ENCODE peak calls at places on chromosomes 1 and 21, in six cellular contexts. L is PC-3, W is hepatocyte, V is astrocyte of the spinal cord, I is right lobe of liver, Q is thyroid gland. Y is an unnamed sample.

GRCh38 chr1:76054357-76054756 is 20.2 kb upstream of the ST6GALNAC3 start:
- DNase-seq in V (no peak), I (no peak), L (no peak), W (no peak), Q (no peak), Y (no peak)

GRCh38 chr1:185352067-185352466 is 35.0 kb upstream of the IVNS1ABP start:
- DNase-seq in V (peak), W (no peak), L (peak), I (no peak), Q (no peak), Y (no peak)

GRCh38 chr1:74623716-74624115 is 49.9 kb downstream of the ERICH3 start:
- DNase-seq in Q (no peak), V (no peak), L (no peak), I (no peak), W (no peak), Y (no peak)

GRCh38 chr1:234611799-234612351 is 1.9 kb upstream of the IRF2BP2 start:
- DNase-seq in V (no peak), L (no peak), W (peak), Q (peak), I (peak), Y (peak)

GRCh38 chr1:221712776-221713431 is 29.0 kb downstream of the DUSP10 start:
- DNase-seq in Q (peak), V (no peak), W (no peak), L (peak), I (no peak), Y (no peak)

GRCh38 chr1:167227934-167228378 is 7.3 kb downstream of the POU2F1 start:
- DNase-seq in W (no peak), I (no peak), V (no peak), Q (no peak), L (peak), Y (no peak)

GRCh38 chr1:198519639-198520501 is 20.6 kb downstream of the ATP6V1G3 start:
- DNase-seq in L (no peak), Q (no peak), V (no peak), W (no peak), I (no peak), Y (no peak)

GRCh38 chr1:6348511-6349191 is 44.9 kb downstream of the ACOT7 start:
- DNase-seq in V (peak), Q (no peak), I (no peak), L (peak), W (no peak), Y (no peak)

GRCh38 chr1:229192031-229192430 is 78.9 kb upstream of the RAB4A start:
- DNase-seq in I (no peak), L (peak), V (no peak), Q (no peak), W (no peak), Y (no peak)

GRCh38 chr21:44742418-44743153 is 31.2 kb upstream of the TSPEAR start:
- DNase-seq in L (peak), Q (no peak), W (no peak), I (no peak), V (no peak), Y (no peak)

GRCh38 chr1:155379877-155380192 is 59.1 kb downstream of the RUSC1 start:
- DNase-seq in L (no peak), I (no peak), W (no peak), V (no peak), Q (peak), Y (no peak)

DNA sequence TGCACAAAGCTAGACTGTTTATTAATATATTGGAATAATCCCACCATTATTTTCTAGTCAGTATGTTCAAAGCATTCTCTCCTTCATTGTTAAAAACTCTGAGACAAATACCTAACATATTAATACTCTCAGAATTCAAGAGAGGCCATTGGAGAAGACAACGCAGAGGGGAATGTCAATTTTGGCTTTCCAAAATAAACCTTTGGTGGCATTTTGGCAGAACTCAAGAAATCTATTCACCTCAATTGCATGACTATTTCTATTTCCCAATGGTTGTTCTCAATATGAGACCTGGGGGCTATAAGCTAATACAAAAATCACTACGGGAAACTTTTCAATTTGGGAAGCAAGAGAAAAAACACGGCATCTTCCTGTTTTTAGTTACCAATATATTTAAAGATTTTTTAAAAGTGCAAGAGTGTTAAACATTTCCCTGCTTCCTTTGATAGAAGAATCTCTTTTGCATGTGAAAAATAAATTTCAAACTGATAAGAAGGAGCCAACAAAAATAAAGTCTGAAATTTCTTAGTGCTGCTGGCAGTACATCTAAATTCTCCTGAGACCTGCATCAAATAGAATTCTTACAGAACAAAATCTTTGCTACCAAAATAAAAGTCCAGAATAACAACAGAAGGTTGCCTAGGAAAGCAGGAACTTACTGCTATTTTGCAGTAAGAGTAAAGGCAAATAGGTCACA is 58.6 kb downstream of the RUSC1 start:
- DNase-seq in Q (no peak), L (peak), V (peak), W (no peak), I (no peak), Y (no peak)
- H3K4me3 ChIP-seq in Q (no peak), L (no peak), V (no peak), W (no peak), I (no peak), Y (no peak)

DNA sequence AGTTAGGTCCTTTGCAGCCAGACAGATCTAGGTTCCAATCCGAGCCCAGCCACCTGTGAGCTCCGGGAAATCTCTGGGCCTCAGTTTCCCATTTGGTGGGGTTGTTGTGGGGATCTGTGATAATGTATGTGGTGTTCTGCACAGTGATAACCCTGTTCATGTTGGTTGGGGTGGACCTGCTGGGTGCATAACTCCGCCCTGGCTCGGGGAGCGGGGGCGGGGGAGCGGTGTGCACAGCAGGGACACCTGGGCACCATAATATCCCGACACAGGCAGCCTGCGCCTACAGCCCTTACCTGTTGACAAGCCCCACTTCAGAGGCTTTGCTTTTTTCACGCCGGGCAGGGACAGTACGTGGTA is 48.0 kb upstream of the ACOT11 start:
- DNase-seq in L (no peak), V (no peak), Q (peak), W (no peak), I (no peak), Y (no peak)
- H3K4me3 ChIP-seq in L (peak), V (no peak), Q (no peak), W (peak), I (peak), Y (no peak)

GRCh38 chr1:168419746-168420145 is 124.1 kb downstream of the XCL2 start:
- DNase-seq in Q (no peak), W (no peak), V (no peak), L (no peak), I (no peak), Y (no peak)
- H3K4me3 ChIP-seq in Q (no peak), W (no peak), V (no peak), L (no peak), I (no peak), Y (no peak)

GRCh38 chr1:43970911-43971310 is 1.1 kb downstream of the DPH2 start:
- DNase-seq in I (no peak), Q (no peak), W (no peak), L (no peak), V (no peak), Y (no peak)
- H3K4me3 ChIP-seq in I (no peak), Q (no peak), W (no peak), L (peak), V (peak), Y (no peak)

GRCh38 chr1:209430107-209430506 is 153.4 kb upstream of the CAMK1G start:
- DNase-seq in V (no peak), Q (peak), I (no peak), L (peak), W (peak), Y (no peak)
- H3K4me3 ChIP-seq in V (no peak), Q (no peak), I (no peak), L (peak), W (no peak), Y (no peak)

DNA sequence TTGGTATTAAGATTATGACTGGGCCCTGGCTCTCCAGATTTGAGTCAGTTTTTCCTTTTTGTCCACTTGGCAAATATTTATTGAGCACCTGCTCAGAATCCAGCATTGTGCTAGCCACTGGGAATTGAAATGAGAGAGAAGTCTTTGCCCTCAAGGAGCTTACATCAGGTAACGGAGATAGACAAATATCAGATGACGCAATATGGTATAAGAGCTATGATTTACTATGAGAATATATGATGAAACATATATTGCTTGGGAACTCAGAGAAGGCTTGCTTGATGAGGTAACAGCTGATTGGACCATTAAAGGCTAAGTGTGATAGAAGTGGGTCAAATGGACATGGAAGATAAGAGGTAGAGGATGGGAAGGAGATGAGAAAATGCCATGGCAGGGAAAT is 41.0 kb upstream of the GPR88 start:
- DNase-seq in Q (no peak), V (no peak), L (no peak), W (no peak), I (no peak), Y (no peak)
- H3K4me3 ChIP-seq in Q (no peak), V (no peak), L (no peak), W (no peak), I (no peak), Y (no peak)

DNA sequence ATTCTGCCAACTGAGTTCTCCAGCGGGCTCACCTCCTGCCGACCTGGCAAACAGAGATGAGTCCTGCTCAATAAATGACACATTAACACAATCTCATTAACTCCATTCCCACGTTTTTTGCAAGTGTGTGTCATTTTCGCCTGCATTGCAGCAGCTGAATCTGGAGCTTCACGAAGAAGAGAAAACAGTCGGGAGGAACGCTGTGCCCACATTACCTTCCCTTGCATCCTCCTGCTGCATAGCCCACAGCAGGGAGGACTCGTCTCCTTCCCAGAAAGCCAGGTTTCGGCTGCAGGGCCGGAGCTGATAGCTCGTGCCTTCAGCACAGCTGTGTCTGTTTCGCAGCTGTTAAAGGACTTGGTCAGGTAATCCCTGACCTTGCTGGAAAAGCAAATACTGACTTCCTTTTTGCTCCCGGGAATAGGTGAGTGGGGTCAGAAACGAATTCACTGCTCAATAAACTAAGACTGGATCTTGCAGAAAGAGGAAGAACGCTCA is 33.2 kb downstream of the KANK4 start:
- DNase-seq in Q (no peak), L (peak), I (no peak), W (no peak), V (no peak), Y (no peak)
- H3K4me3 ChIP-seq in Q (no peak), L (peak), I (no peak), W (no peak), V (no peak), Y (no peak)

GRCh38 chr1:47474278-47475193 is 36.7 kb downstream of the FOXD2 start:
- DNase-seq in V (no peak), W (no peak), L (no peak), Q (no peak), I (no peak), Y (no peak)

GRCh38 chr1:47478090-47478489 is 40.2 kb downstream of the FOXD2 start:
- DNase-seq in W (peak), Q (no peak), V (no peak), L (peak), I (peak), Y (peak)

GRCh38 chr1:47481936-47482335 is 44.1 kb downstream of the FOXD2 start:
- DNase-seq in I (no peak), L (no peak), Q (no peak), W (no peak), V (no peak), Y (no peak)

GRCh38 chr1:47479664-47480063 is 41.8 kb downstream of the FOXD2 start:
- DNase-seq in L (no peak), I (peak), Q (no peak), V (no peak), W (no peak), Y (no peak)

DNA sequence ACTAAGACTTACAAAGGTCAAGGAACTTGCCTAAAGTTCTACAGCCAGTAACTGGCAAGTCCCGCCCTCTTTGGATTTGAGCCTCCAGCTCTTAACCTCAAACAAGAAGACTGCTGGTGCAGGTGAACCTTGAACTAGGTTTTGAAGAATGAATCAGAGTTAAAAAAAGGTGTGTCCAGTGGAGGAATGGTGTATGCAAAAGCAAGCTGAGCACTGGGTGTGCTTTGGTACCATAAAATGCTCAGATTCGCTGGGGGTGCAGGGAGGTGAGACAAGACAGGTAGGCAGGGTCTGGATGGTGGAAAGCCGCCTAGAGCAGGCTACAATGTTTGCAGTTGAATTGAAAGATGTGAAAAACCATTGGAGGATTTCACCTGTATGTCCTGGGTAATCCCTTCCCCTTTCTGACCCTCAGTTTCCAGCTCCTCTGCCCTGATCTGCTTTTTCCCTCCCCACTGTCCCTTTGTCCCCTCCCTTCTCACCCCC is 39.8 kb downstream of the FOXD2 start:
- DNase-seq in L (peak), V (no peak), I (peak), W (peak), Q (no peak), Y (no peak)
- H3K4me3 ChIP-seq in L (peak), V (no peak), I (no peak), W (no peak), Q (no peak), Y (no peak)